ENCODE peak calls at places on chromosomes 5 and 9, in four cellular contexts. One of them, this sample, is unnamed.

GRCh38 chr9:69253057-69253456 is 72.0 kb upstream of the ENTREP1 start:
- DNase-seq in K562: no peak
- DNase-seq in H1: no peak
- DNase-seq in HepG2: no peak
- DNase-seq in this sample: no peak

GRCh38 chr9:96140401-96141180 is 161.4 kb downstream of the HSD17B3 start:
- DNase-seq in K562: no peak
- DNase-seq in H1: no peak
- DNase-seq in HepG2: no peak
- DNase-seq in this sample: no peak

GRCh38 chr9:121773954-121774714 is 122.7 kb downstream of the DAB2IP start:
- DNase-seq in K562: no peak
- DNase-seq in H1: no peak
- DNase-seq in HepG2: no peak
- DNase-seq in this sample: no peak

GRCh38 chr9:91751922-91752321 is 198.1 kb downstream of the ROR2 start:
- DNase-seq in K562: no peak
- DNase-seq in H1: no peak
- DNase-seq in HepG2: no peak
- DNase-seq in this sample: no peak

GRCh38 chr9:115058684-115059315 is 59.2 kb downstream of the TNC start:
- DNase-seq in K562: no peak
- DNase-seq in H1: no peak
- DNase-seq in HepG2: no peak
- DNase-seq in this sample: no peak

GRCh38 chr5:148687427-148687826 is 33.1 kb upstream of the HTR4 start:
- DNase-seq in K562: peak; percentile 85
- DNase-seq in H1: peak; percentile 23
- DNase-seq in HepG2: peak; percentile 57
- DNase-seq in this sample: no peak

GRCh38 chr9:69745716-69746538 is 13.9 kb downstream of the PTAR1 start:
- DNase-seq in K562: peak; percentile 9
- DNase-seq in H1: no peak
- DNase-seq in HepG2: peak; percentile 14
- DNase-seq in this sample: no peak

GRCh38 chr5:68435611-68436010 is 220.1 kb downstream of the PIK3R1 start:
- DNase-seq in K562: no peak
- DNase-seq in H1: no peak
- DNase-seq in HepG2: no peak
- DNase-seq in this sample: no peak

GRCh38 chr9:131289301-131290038 is at the start of gene PLPP7:
- DNase-seq in K562: peak; percentile 60
- DNase-seq in H1: no peak
- DNase-seq in HepG2: peak; percentile 53
- DNase-seq in this sample: no peak

GRCh38 chr9:133558191-133559126 is 24.0 kb downstream of the ADAMTSL2 start:
- DNase-seq in K562: peak; percentile 65
- DNase-seq in H1: no peak
- DNase-seq in HepG2: peak; percentile 68
- DNase-seq in this sample: peak; percentile 32

GRCh38 chr5:64612349-64612961 is 77.8 kb upstream of the SHISAL2B start:
- DNase-seq in K562: peak; percentile 56
- DNase-seq in H1: no peak
- DNase-seq in HepG2: peak; percentile 39
- DNase-seq in this sample: no peak

GRCh38 chr9:23683021-23683431 is 143.0 kb downstream of the ELAVL2 start:
- DNase-seq in K562: no peak
- DNase-seq in H1: no peak
- DNase-seq in HepG2: no peak
- DNase-seq in this sample: no peak

GRCh38 chr5:119218830-119219782 is 136.7 kb upstream of the TNFAIP8 start:
- DNase-seq in K562: no peak
- DNase-seq in H1: no peak
- DNase-seq in HepG2: peak; percentile 18
- DNase-seq in this sample: no peak

GRCh38 chr5:15254607-15255006 is 245.4 kb upstream of the FBXL7 start:
- DNase-seq in K562: no peak
- DNase-seq in H1: no peak
- DNase-seq in HepG2: no peak
- DNase-seq in this sample: no peak

GRCh38 chr9:14029811-14030210 is 284.1 kb downstream of the NFIB start:
- DNase-seq in K562: no peak
- DNase-seq in H1: no peak
- DNase-seq in HepG2: no peak
- DNase-seq in this sample: no peak

GRCh38 chr5:89628876-89629635 is 746.1 kb upstream of the MEF2C start:
- DNase-seq in K562: no peak
- DNase-seq in H1: no peak
- DNase-seq in HepG2: no peak
- DNase-seq in this sample: no peak

GRCh38 chr5:15463231-15463630 is 36.7 kb upstream of the FBXL7 start:
- DNase-seq in K562: no peak
- DNase-seq in H1: no peak
- DNase-seq in HepG2: no peak
- DNase-seq in this sample: no peak

GRCh38 chr9:1718836-1719235 is 296.3 kb upstream of the SMARCA2 start:
- DNase-seq in K562: no peak
- DNase-seq in H1: no peak
- DNase-seq in HepG2: no peak
- DNase-seq in this sample: no peak

GRCh38 chr9:74496819-74497749 is at the start of gene RORB:
- DNase-seq in K562: peak; percentile 24
- DNase-seq in H1: no peak
- DNase-seq in HepG2: no peak
- DNase-seq in this sample: no peak

GRCh38 chr9:94944623-94945022 is 218.1 kb downstream of the AOPEP start:
- DNase-seq in K562: no peak
- DNase-seq in H1: no peak
- DNase-seq in HepG2: no peak
- DNase-seq in this sample: no peak

GRCh38 chr5:180596668-180597231 is 5.5 kb upstream of the SCGB3A1 start:
- DNase-seq in K562: no peak
- DNase-seq in H1: no peak
- DNase-seq in HepG2: no peak
- DNase-seq in this sample: no peak

GRCh38 chr9:13450723-13451122 is 171.2 kb upstream of the MPDZ start:
- DNase-seq in K562: no peak
- DNase-seq in H1: no peak
- DNase-seq in HepG2: no peak
- DNase-seq in this sample: peak; percentile 2

GRCh38 chr5:52674815-52675545 is 112.7 kb upstream of the ITGA1 start:
- DNase-seq in K562: no peak
- DNase-seq in H1: no peak
- DNase-seq in HepG2: no peak
- DNase-seq in this sample: no peak

GRCh38 chr5:127229185-127229889 is 61.3 kb upstream of the MEGF10 start:
- DNase-seq in K562: peak; percentile 9
- DNase-seq in H1: peak; percentile 13
- DNase-seq in HepG2: no peak
- DNase-seq in this sample: no peak

GRCh38 chr5:36054646-36055045 is 12.0 kb downstream of the UGT3A2 start:
- DNase-seq in K562: no peak
- DNase-seq in H1: no peak
- DNase-seq in HepG2: no peak
- DNase-seq in this sample: no peak

GRCh38 chr5:171433952-171434676 is 14.7 kb downstream of the FGF18 start:
- DNase-seq in K562: no peak
- DNase-seq in H1: no peak
- DNase-seq in HepG2: no peak
- DNase-seq in this sample: no peak

GRCh38 chr5:154858972-154859950 is 834 bp downstream of the CNOT8 start:
- DNase-seq in K562: peak; percentile 31
- DNase-seq in H1: no peak
- DNase-seq in HepG2: no peak
- DNase-seq in this sample: no peak
- TF ChIP-seq CBX5 in K562: no peak
- TF ChIP-seq CBX5 in H1: no peak
- TF ChIP-seq CBX5 in HepG2: no peak
- TF ChIP-seq CBX5 in this sample: no peak

DNA sequence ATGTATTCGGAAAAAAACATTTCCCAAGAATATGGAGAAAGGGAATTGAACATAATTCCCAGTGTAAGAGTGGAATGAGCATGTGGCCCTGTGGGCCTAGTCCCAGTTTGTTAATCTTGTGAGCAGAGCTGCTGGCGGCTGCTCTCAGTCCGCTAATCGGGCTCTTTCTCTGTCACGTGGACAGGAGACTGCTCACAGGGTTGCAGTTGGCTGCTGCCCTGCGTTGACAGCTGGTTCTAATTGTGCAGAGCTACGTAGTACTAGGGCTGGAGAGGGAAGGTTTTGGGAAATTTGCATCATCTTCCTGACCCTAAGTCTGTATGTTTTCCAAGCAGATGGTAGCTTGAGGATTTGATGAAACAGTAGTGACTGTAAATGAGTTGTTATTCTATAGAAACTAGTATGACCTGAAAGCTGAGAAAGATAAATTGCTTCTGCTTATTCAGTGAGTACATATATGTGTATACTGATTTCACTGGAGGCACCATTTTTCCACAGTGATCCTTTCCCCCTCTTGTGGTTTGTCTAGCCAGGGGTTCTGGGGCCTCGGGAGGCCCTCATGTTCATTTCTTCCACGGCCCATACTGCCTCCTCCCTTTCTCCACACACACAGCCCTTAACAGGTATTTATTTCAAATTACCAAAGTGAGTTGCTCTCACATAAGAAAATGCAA is 100.6 kb downstream of the ANGPTL2 start:
- DNase-seq in K562: peak; percentile 21
- DNase-seq in H1: no peak
- DNase-seq in HepG2: no peak
- DNase-seq in this sample: no peak
- TF ChIP-seq HDAC6 in K562: no peak
- TF ChIP-seq HDAC6 in H1: no peak
- TF ChIP-seq HDAC6 in HepG2: no peak
- TF ChIP-seq HDAC6 in this sample: no peak

DNA sequence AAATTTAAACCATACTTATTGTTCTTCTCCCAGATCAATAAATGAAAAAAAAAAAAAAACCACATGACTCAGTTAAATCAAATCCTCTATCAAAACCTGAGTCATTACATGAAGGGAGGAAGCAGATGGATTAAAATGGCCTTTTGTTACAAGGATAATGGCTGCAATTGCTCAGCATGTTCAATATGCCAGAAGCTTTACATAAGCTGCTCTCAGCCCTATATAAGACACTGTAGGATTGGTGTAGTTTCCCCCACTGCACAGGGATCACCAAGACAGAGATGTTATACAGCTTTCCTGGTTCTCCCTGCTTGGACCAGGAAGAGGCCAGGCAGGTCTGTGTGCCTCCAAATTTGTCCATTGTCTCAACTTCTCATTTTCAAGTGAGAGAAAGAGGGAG is 101.6 kb upstream of the MAP1B start:
- DNase-seq in K562: no peak
- DNase-seq in H1: no peak
- DNase-seq in HepG2: no peak
- DNase-seq in this sample: no peak
- TF ChIP-seq CBX5 in K562: no peak
- TF ChIP-seq CBX5 in H1: no peak
- TF ChIP-seq CBX5 in HepG2: no peak
- TF ChIP-seq CBX5 in this sample: no peak

DNA sequence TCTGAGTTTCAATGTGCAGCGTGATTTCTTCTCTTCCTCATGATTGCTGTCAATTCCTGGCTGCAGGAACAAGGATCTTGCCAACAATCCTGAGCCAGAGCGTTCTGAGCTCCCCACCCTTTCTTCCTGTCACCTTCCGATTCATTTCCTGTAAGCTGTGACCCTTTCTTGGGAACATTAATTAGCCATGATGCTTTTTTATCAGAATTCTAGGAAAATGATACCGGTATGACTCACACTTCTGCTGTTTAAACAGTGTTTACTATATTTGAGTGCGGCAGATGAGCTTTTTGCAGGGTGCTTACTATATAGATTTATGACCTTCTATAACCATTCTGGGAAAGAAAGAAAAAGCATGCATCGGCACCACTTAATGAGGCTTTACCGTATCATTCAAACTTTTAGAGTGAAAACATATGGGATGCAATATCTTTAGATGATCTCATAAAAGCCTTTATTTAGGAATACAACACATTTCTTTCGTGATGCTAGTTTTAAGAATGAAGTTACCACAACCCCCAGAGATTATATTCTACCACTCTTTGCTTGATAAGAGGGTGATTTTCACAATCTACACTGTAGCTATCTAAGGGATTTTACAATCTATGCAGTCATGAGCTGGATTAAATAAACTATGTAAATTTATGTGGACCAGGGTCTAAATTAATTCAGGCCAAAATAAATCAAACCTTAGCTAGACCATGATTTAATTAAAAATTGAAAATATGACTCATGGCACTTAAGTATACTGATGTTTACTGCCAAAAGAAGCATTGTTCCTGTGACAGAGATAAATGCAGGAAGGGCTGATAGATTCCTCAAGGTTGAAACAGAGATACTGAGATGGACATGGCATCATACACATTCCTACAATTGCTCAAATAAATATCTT is 38.0 kb upstream of the OSMR start:
- DNase-seq in K562: peak; percentile 50
- DNase-seq in H1: no peak
- DNase-seq in HepG2: no peak
- DNase-seq in this sample: no peak
- TF ChIP-seq HDAC6 in K562: no peak
- TF ChIP-seq HDAC6 in H1: no peak
- TF ChIP-seq HDAC6 in HepG2: no peak
- TF ChIP-seq HDAC6 in this sample: no peak